ENCODE peak calls at places on chromosomes 11 and 22, in seven cellular contexts. I, A, N, M, B, Q and O are unnamed samples.

GRCh38 chr11:31809543-31809856 is 1.6 kb downstream of the PAX6 start:
- DNase-seq in M (no peak), I (no peak), B (no peak), A (no peak), Q (no peak), N (no peak), O (no peak)

GRCh38 chr11:44380009-44380313 is 70.0 kb upstream of the ALX4 start:
- DNase-seq in M (no peak), Q (no peak), I (no peak), B (no peak), A (no peak), N (no peak), O (no peak)

GRCh38 chr22:37884420-37884819 is 21.7 kb upstream of the MICALL1 start:
- DNase-seq in B (no peak), N (no peak), A (no peak), M (no peak), I (no peak), Q (no peak), O (no peak)

GRCh38 chr11:69497221-69497787 is 15.8 kb downstream of the LINC01488 start:
- DNase-seq in N (no peak), A (no peak), B (no peak), I (no peak), Q (peak), M (no peak), O (no peak)

GRCh38 chr11:2483426-2483825 is 38.6 kb downstream of the KCNQ1 start:
- DNase-seq in I (peak), M (no peak), B (peak), A (no peak), Q (no peak), N (no peak), O (no peak)

GRCh38 chr11:64887234-64887756 is 8.9 kb upstream of the EHD1 start:
- DNase-seq in I (no peak), M (no peak), N (no peak), Q (no peak), A (no peak), B (no peak), O (no peak)

GRCh38 chr11:26867286-26867685 is 126.6 kb upstream of the FIBIN start:
- DNase-seq in N (no peak), I (no peak), M (no peak), B (no peak), Q (no peak), A (no peak), O (no peak)

GRCh38 chr11:79097279-79097875 is 343.5 kb downstream of the TENM4 start:
- DNase-seq in B (no peak), N (no peak), A (no peak), Q (no peak), I (no peak), M (no peak), O (no peak)

GRCh38 chr11:27402450-27402849 is 39.4 kb upstream of the CCDC34 start:
- DNase-seq in B (no peak), I (no peak), Q (no peak), A (no peak), N (no peak), M (no peak), O (no peak)

GRCh38 chr11:118001494-118001971 is 15.3 kb downstream of the IL10RA start:
- DNase-seq in A (no peak), N (no peak), I (no peak), B (no peak), Q (no peak), M (no peak), O (no peak)

GRCh38 chr11:57566564-57567209 is 785 bp downstream of the UBE2L6 start:
- DNase-seq in M (no peak), A (no peak), Q (no peak), B (peak), I (no peak), N (no peak), O (no peak)

GRCh38 chr11:60768202-60768601 is 11.5 kb downstream of the MS4A15 start:
- DNase-seq in M (no peak), Q (no peak), B (no peak), N (no peak), I (no peak), A (no peak), O (no peak)

GRCh38 chr11:23023319-23023718 is 163.0 kb upstream of the CCDC179 start:
- DNase-seq in B (no peak), Q (no peak), I (no peak), M (no peak), N (no peak), A (no peak), O (no peak)

GRCh38 chr11:44747339-44747738 is 20.6 kb downstream of the TSPAN18 start:
- DNase-seq in N (no peak), I (no peak), Q (no peak), A (no peak), M (no peak), B (no peak), O (no peak)

GRCh38 chr22:24803064-24803542 is 2.9 kb upstream of the SGSM1 start:
- DNase-seq in I (peak), A (peak), M (peak), N (no peak), Q (peak), B (peak), O (peak)

GRCh38 chr11:63491614-63492372 is 826 bp upstream of the PLAAT5 start:
- DNase-seq in Q (peak), A (no peak), B (no peak), M (no peak), I (peak), N (no peak), O (no peak)

GRCh38 chr11:96827164-96827563 is 437.4 kb downstream of the JRKL start:
- DNase-seq in A (no peak), I (no peak), B (peak), Q (no peak), N (no peak), M (no peak), O (no peak)

GRCh38 chr11:15716550-15716949 is 601.8 kb downstream of the INSC start:
- DNase-seq in Q (no peak), M (no peak), I (no peak), N (no peak), B (no peak), A (no peak), O (no peak)

GRCh38 chr22:35546886-35547285 is 6.3 kb downstream of the RASD2 start:
- DNase-seq in Q (no peak), B (no peak), A (no peak), N (no peak), M (no peak), I (no peak), O (no peak)

GRCh38 chr22:32476286-32476685 is 1.7 kb downstream of the FBXO7 start:
- DNase-seq in N (no peak), A (no peak), B (no peak), Q (no peak), I (no peak), M (no peak), O (no peak)

GRCh38 chr11:92295175-92296137 is 70.8 kb downstream of the FAT3 start:
- DNase-seq in I (no peak), B (no peak), M (no peak), A (no peak), N (no peak), Q (no peak), O (no peak)

GRCh38 chr11:108958446-108959123 is 293.7 kb downstream of the DDX10 start:
- DNase-seq in N (no peak), M (no peak), I (peak), B (peak), A (no peak), Q (no peak), O (no peak)

GRCh38 chr11:102761646-102762238 is 18.7 kb downstream of the MMP10 start:
- DNase-seq in M (no peak), I (no peak), A (no peak), N (no peak), B (no peak), Q (no peak), O (no peak)

GRCh38 chr11:67700141-67700540 is 25.7 kb upstream of the ALDH3B2 start:
- DNase-seq in A (peak), M (no peak), Q (no peak), N (no peak), I (no peak), B (no peak), O (no peak)

GRCh38 chr11:74418509-74418895 is 20.3 kb upstream of the PGM2L1 start:
- DNase-seq in N (no peak), Q (peak), M (no peak), B (no peak), I (no peak), A (no peak), O (no peak)

GRCh38 chr11:71150859-71151258 is 101.5 kb downstream of the SHANK2 start:
- DNase-seq in M (no peak), A (no peak), Q (no peak), I (no peak), B (no peak), N (no peak), O (no peak)

GRCh38 chr11:118338637-118339061 is 3.9 kb downstream of the CD3D start:
- DNase-seq in I (peak), A (no peak), N (no peak), M (peak), Q (peak), B (no peak), O (peak)

GRCh38 chr22:42769574-42770447 is 49.1 kb upstream of the A4GALT start:
- DNase-seq in Q (no peak), I (peak), B (no peak), A (no peak), N (peak), M (peak), O (peak)

GRCh38 chr22:37742374-37743092 is 45.7 kb downstream of the TRIOBP start:
- DNase-seq in N (no peak), Q (no peak), A (no peak), B (no peak), M (no peak), I (no peak), O (no peak)

GRCh38 chr22:49861642-49862407 is 8.2 kb downstream of the ZBED4 start:
- DNase-seq in N (no peak), M (no peak), Q (no peak), I (no peak), B (peak), A (no peak), O (no peak)

GRCh38 chr22:40289991-40290459 is 56.3 kb upstream of the ADSL start:
- DNase-seq in A (no peak), Q (no peak), B (no peak), I (no peak), N (peak), M (no peak), O (peak)

GRCh38 chr11:80727315-80727714 is 1286.5 kb upstream of the TENM4 start:
- DNase-seq in M (no peak), A (peak), B (no peak), I (no peak), N (peak), Q (peak), O (no peak)

GRCh38 chr22:45248832-45249561 is 8.3 kb upstream of the KIAA0930 start:
- DNase-seq in A (no peak), B (no peak), M (no peak), N (peak), I (no peak), Q (no peak), O (no peak)

GRCh38 chr11:2472428-2473186 is 27.8 kb downstream of the KCNQ1 start:
- DNase-seq in M (no peak), Q (no peak), I (no peak), A (no peak), B (no peak), N (no peak), O (no peak)

GRCh38 chr22:41908409-41909289 is 6.2 kb downstream of the SHISA8 start:
- DNase-seq in M (no peak), B (peak), N (no peak), Q (no peak), I (no peak), A (peak), O (no peak)

GRCh38 chr11:66454253-66454652 is 12.5 kb upstream of the PELI3 start:
- DNase-seq in A (no peak), N (no peak), Q (no peak), B (no peak), I (no peak), M (no peak), O (no peak)

GRCh38 chr11:7353100-7353499 is 101.4 kb downstream of the SYT9 start:
- DNase-seq in I (peak), A (peak), B (no peak), Q (peak), N (peak), M (peak), O (peak)

GRCh38 chr22:49322861-49323622 is 504.6 kb downstream of the BRD1 start:
- DNase-seq in I (no peak), N (no peak), M (no peak), A (peak), Q (no peak), B (peak), O (no peak)

GRCh38 chr22:43085658-43086606 is 3.3 kb downstream of the TTLL1 start:
- DNase-seq in I (no peak), M (peak), B (no peak), A (no peak), N (peak), Q (no peak), O (no peak)

GRCh38 chr11:131666617-131667016 is 296.2 kb downstream of the NTM start:
- DNase-seq in I (no peak), B (no peak), A (no peak), N (no peak), Q (no peak), M (no peak), O (no peak)

GRCh38 chr11:131667566-131667965 is 297.2 kb downstream of the NTM start:
- DNase-seq in M (no peak), B (no peak), Q (no peak), N (no peak), A (no peak), I (no peak), O (no peak)

GRCh38 chr11:131664811-131665210 is 294.4 kb downstream of the NTM start:
- DNase-seq in N (no peak), B (no peak), M (no peak), I (no peak), A (no peak), Q (no peak), O (no peak)

GRCh38 chr11:131665344-131665968 is 295.0 kb downstream of the NTM start:
- DNase-seq in Q (no peak), I (no peak), B (no peak), N (no peak), A (no peak), M (no peak), O (no peak)

DNA sequence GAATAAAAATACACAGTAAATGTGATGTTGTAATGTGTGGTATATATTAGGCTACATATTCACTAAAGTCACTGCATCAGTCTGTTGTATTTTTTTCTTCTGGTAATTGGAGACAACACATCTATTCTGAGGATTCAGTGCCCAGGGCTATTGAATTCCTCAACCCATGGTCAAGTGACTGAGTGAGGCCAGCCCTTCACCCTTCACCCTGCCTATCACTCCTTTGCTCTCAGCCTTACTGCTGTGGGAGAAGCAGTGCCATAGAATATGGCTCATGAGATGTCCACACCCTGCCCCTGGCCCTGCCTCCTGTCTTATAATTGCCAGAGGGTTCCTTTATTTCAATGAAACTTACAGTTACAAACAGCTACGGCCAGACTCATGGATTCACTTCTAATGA is 295.6 kb downstream of the NTM start:
- DNase-seq in I (no peak), Q (no peak), M (no peak), A (no peak), B (no peak), N (no peak), O (no peak)
- TF ChIP-seq TAF1 in I (no peak), Q (no peak), M (no peak), A (no peak), B (no peak), N (no peak), O (no peak)

GRCh38 chr11:639324-639977 is 2.4 kb downstream of the DRD4 start:
- DNase-seq in I (no peak), N (no peak), A (no peak), Q (no peak), B (peak), M (no peak), O (no peak)
- TF ChIP-seq POLR2AphosphoS5 in I (no peak), N (no peak), A (peak), Q (no peak), B (no peak), M (no peak), O (no peak)

GRCh38 chr11:35152575-35152974 is 13.6 kb downstream of the CD44 start:
- DNase-seq in Q (no peak), N (no peak), M (no peak), B (no peak), A (no peak), I (no peak), O (no peak)

GRCh38 chr11:35153280-35153679 is 14.3 kb downstream of the CD44 start:
- DNase-seq in B (no peak), N (no peak), I (no peak), A (no peak), M (no peak), Q (no peak), O (no peak)

GRCh38 chr11:35154960-35155359 is 16.0 kb downstream of the CD44 start:
- DNase-seq in B (no peak), M (no peak), A (no peak), I (peak), N (no peak), Q (no peak), O (no peak)

GRCh38 chr11:35151241-35151640 is 12.3 kb downstream of the CD44 start:
- DNase-seq in I (no peak), Q (no peak), A (no peak), B (no peak), M (no peak), N (no peak), O (no peak)

DNA sequence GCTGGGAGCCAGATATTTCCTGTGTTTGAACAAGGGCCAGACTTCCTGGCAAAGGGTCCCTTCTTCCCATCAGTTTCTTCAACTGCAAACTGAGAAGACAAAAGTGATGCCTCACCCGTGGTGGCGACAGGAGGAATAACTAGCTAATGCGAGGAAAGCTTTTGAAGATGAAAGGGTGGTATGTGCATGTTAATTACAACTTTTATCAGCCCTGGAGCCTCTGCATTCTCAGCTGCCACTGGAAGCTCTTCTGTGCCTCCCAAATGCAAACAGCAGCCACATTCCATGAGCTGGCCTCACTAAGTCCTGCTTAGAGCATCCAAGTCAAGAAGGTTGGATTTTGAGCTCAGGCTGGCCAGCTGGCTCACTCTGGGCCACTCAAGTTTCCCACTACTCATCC is 12.9 kb downstream of the CD44 start:
- DNase-seq in M (no peak), I (no peak), B (no peak), A (no peak), Q (no peak), N (no peak), O (no peak)
- TF ChIP-seq TAF1 in M (no peak), I (no peak), B (no peak), A (no peak), Q (no peak), N (no peak), O (no peak)

GRCh38 chr11:11622772-11623531 is 1.1 kb upstream of the GALNT18 start:
- DNase-seq in N (no peak), Q (peak), A (no peak), M (no peak), B (peak), I (no peak), O (no peak)
- TF ChIP-seq POLR2AphosphoS5 in N (no peak), Q (no peak), A (no peak), M (no peak), B (no peak), I (no peak), O (no peak)